ENCODE peak calls at places on chromosomes 12 and 14, in eight cellular contexts. G is effector memory CD8-positive, alpha-beta T cell; I is left ventricle myocardium superior; P is right lobe of liver; X is activated CD8-positive, alpha-beta T cell treated with anti-CD3 and anti-CD28 coated beads for 36 hours; J is stimulated activated naive CD8-positive, alpha-beta T cell treated with anti-CD3 and anti-CD28 coated beads, Interleukin-15, amount 100 ng/mL, for 72 hours; O is left cardiac atrium; W is activated CD4-positive, alpha-beta T cell treated with anti-CD3 and anti-CD28 coated beads for 36 hours. N is an unnamed sample.

GRCh38 chr14:72812292-72812851 is 81.5 kb downstream of the DPF3 start:
- ATAC-seq in X (no peak), J (no peak), P (peak), G (no peak), W (no peak), O (peak), I (peak), N (no peak)

GRCh38 chr14:33014710-33015109 is 76.0 kb downstream of the NPAS3 start:
- ATAC-seq in O (no peak), J (no peak), W (no peak), G (no peak), P (no peak), X (no peak), I (no peak), N (no peak)

GRCh38 chr14:63457498-63457897 is 85.7 kb downstream of the PPP2R5E start:
- ATAC-seq in W (no peak), G (no peak), P (peak), J (no peak), X (no peak), O (no peak), I (no peak), N (no peak)

GRCh38 chr12:4809013-4809448 is 88.8 kb downstream of the GALNT8 start:
- ATAC-seq in X (no peak), G (peak), J (no peak), O (peak), I (peak), W (no peak), P (no peak), N (no peak)

GRCh38 chr14:103802353-103802752 is 45.0 kb downstream of the PPP1R13B start:
- ATAC-seq in X (no peak), O (no peak), J (no peak), P (no peak), W (no peak), G (no peak), I (no peak), N (no peak)

GRCh38 chr14:78154827-78155226 is 15.3 kb upstream of the NRXN3 start:
- ATAC-seq in W (no peak), G (no peak), X (no peak), I (no peak), O (no peak), P (no peak), J (no peak), N (no peak)

GRCh38 chr12:124294686-124295315 is at the start of gene RFLNA:
- ATAC-seq in X (peak), P (peak), I (peak), O (peak), J (peak), W (peak), G (no peak), N (no peak)

GRCh38 chr14:90294872-90295271 is 36.9 kb downstream of the NRDE2 start:
- ATAC-seq in J (no peak), W (no peak), P (peak), X (no peak), I (no peak), G (no peak), O (no peak), N (peak)

GRCh38 chr12:1619599-1619998 is 9.4 kb upstream of the WNT5B start:
- ATAC-seq in X (no peak), P (peak), I (peak), W (peak), O (peak), G (no peak), J (peak), N (peak)

GRCh38 chr12:11673666-11674464 is 24.4 kb downstream of the ETV6 start:
- ATAC-seq in O (no peak), I (no peak), J (no peak), G (no peak), W (no peak), P (peak), X (no peak), N (no peak)

GRCh38 chr12:120093336-120093591 is 23.3 kb downstream of the RAB35 start:
- ATAC-seq in W (no peak), J (peak), X (no peak), G (no peak), P (no peak), I (no peak), O (peak), N (peak)

GRCh38 chr12:87656311-87656710 is 372.9 kb downstream of the C12orf50 start:
- ATAC-seq in W (no peak), P (no peak), I (no peak), G (no peak), X (no peak), O (no peak), J (no peak), N (no peak)

GRCh38 chr12:57229041-57229633 is 374 bp upstream of the SHMT2 start:
- ATAC-seq in J (peak), O (no peak), I (no peak), X (peak), P (no peak), G (peak), W (peak), N (peak)

GRCh38 chr14:68282479-68283377 is 463.1 kb downstream of the RAD51B start:
- ATAC-seq in P (no peak), G (peak), J (peak), W (peak), X (peak), O (no peak), I (no peak), N (peak)

GRCh38 chr12:109433618-109434017 is 43.5 kb downstream of the KCTD10 start:
- ATAC-seq in I (peak), W (no peak), G (no peak), O (peak), J (no peak), X (no peak), P (peak), N (no peak)

GRCh38 chr12:110244829-110245228 is 36.2 kb upstream of the ATP2A2 start:
- ATAC-seq in P (no peak), J (no peak), I (peak), X (no peak), W (no peak), G (no peak), O (peak), N (no peak)